ENCODE peak calls at places on chromosomes 13 and 19, in ten cellular contexts. F is mammary epithelial cell, U is endodermal cell, W is glutamatergic neuron, O is pons, X is HEK293T, C is GOT3, B is amygdala, L is PC-3, S is Right ventricle myocardium superior. G is an unnamed sample.

GRCh38 chr19:31276831-31277230 is 72.4 kb downstream of the TSHZ3 start:
- DNase-seq in F (no peak), U (no peak), W (no peak), O (no peak), X (no peak), C (no peak), B (no peak), L (no peak), S (no peak), G (no peak)

GRCh38 chr19:7926021-7926726 is at the start of gene CTXN1:
- DNase-seq in F (no peak), U (peak), W (peak), O (no peak), X (peak), C (no peak), B (peak), L (peak), S (peak), G (peak)

GRCh38 chr19:49425922-49426592 is 869 bp downstream of the GFY start:
- DNase-seq in F (no peak), U (peak), W (peak), O (no peak), X (peak), C (no peak), B (no peak), L (peak), S (no peak), G (peak)

GRCh38 chr13:23427342-23428182 is 5.9 kb downstream of the SACS start:
- DNase-seq in F (peak), U (no peak), W (no peak), O (no peak), X (no peak), C (no peak), B (no peak), L (peak), S (peak), G (no peak)

GRCh38 chr13:109297628-109298027 is 488.8 kb downstream of the IRS2 start:
- DNase-seq in F (peak), U (no peak), W (no peak), O (no peak), X (no peak), C (no peak), B (no peak), L (no peak), S (no peak), G (no peak)

GRCh38 chr13:51453959-51454703 is 1.3 kb upstream of the INTS6 start:
- DNase-seq in F (peak), U (peak), W (peak), O (peak), X (peak), C (no peak), B (no peak), L (peak), S (no peak), G (no peak)

GRCh38 chr13:50122465-50122864 is 107.2 kb downstream of the KCNRG start:
- DNase-seq in F (no peak), U (peak), W (no peak), O (peak), X (no peak), C (no peak), B (no peak), L (no peak), S (no peak), G (no peak)

GRCh38 chr19:4851551-4852290 is 15.7 kb downstream of the PLIN3 start:
- DNase-seq in F (no peak), U (peak), W (peak), O (peak), X (peak), C (no peak), B (peak), L (peak), S (peak), G (peak)

GRCh38 chr19:17103177-17103576 is 27.6 kb downstream of the MYO9B start:
- DNase-seq in F (peak), U (peak), W (peak), O (no peak), X (peak), C (no peak), B (no peak), L (peak), S (no peak), G (peak)

GRCh38 chr13:73303858-73304257 is 245.1 kb downstream of the KLF5 start:
- DNase-seq in F (peak), U (peak), W (no peak), O (no peak), X (no peak), C (no peak), B (no peak), L (peak), S (no peak), G (no peak)

G was measured in Calu3.